ENCODE peak calls at places on chromosomes 12 and 14, in nine cellular contexts. X is fibroblast of mammary gland, I is AG04449, H is uterus, R is tibial artery, D is lower leg skin, T is astrocyte of the spinal cord, B is fibroblast of lung, G is psoas muscle. E is an unnamed sample.

GRCh38 chr12:51395283-51396230 is 4.4 kb upstream of the GALNT6 start:
- DNase-seq in X (no peak), I (no peak), H (no peak), R (no peak), D (peak), T (no peak), B (no peak), G (no peak), E (no peak)

GRCh38 chr12:17062296-17063061 is 456.5 kb upstream of the LMO3 start:
- DNase-seq in X (no peak), I (no peak), H (no peak), R (no peak), D (no peak), T (no peak), B (no peak), G (no peak), E (no peak)

GRCh38 chr12:98439471-98440164 is 75.8 kb upstream of the TMPO start:
- DNase-seq in X (peak), I (no peak), H (no peak), R (no peak), D (no peak), T (peak), B (no peak), G (no peak), E (peak)

GRCh38 chr12:105587237-105587636 is 256.7 kb downstream of the C12orf75 start:
- DNase-seq in X (no peak), I (no peak), H (no peak), R (no peak), D (no peak), T (no peak), B (no peak), G (no peak), E (no peak)

GRCh38 chr14:90903101-90903500 is 86.9 kb upstream of the TTC7B start:
- DNase-seq in X (peak), I (peak), H (peak), R (peak), D (no peak), T (peak), B (peak), G (no peak), E (peak)

GRCh38 chr14:84025258-84026012 is 1504.5 kb upstream of the FLRT2 start:
- DNase-seq in X (no peak), I (no peak), H (no peak), R (no peak), D (no peak), T (no peak), B (no peak), G (peak), E (no peak)

GRCh38 chr12:28626504-28626903 is 436.2 kb downstream of the CCDC91 start:
- DNase-seq in X (no peak), I (no peak), H (no peak), R (no peak), D (no peak), T (no peak), B (no peak), G (no peak), E (no peak)

GRCh38 chr14:65866906-65867305 is 454.4 kb downstream of the FUT8 start:
- DNase-seq in X (peak), I (no peak), H (no peak), R (no peak), D (peak), T (no peak), B (no peak), G (no peak), E (no peak)

GRCh38 chr12:44317651-44318126 is 481.8 kb downstream of the TMEM117 start:
- DNase-seq in X (peak), I (peak), H (no peak), R (no peak), D (no peak), T (peak), B (peak), G (no peak), E (peak)

GRCh38 chr12:132761032-132761910 is at the start of gene ANKLE2:
- DNase-seq in X (peak), I (peak), H (peak), R (peak), D (peak), T (peak), B (peak), G (peak), E (peak)

GRCh38 chr12:49624919-49625577 is 1.7 kb downstream of the PRPF40B start:
- DNase-seq in X (peak), I (no peak), H (no peak), R (no peak), D (peak), T (peak), B (no peak), G (no peak), E (peak)

GRCh38 chr14:40417777-40418401 is 985.7 kb upstream of the FBXO33 start:
- DNase-seq in X (peak), I (no peak), H (no peak), R (no peak), D (no peak), T (no peak), B (no peak), G (no peak), E (no peak)

GRCh38 chr14:37559386-37559785 is 35.7 kb downstream of the FOXA1 start:
- DNase-seq in X (peak), I (no peak), H (no peak), R (no peak), D (no peak), T (peak), B (no peak), G (no peak), E (peak)

GRCh38 chr12:23096321-23096720 is 471.4 kb downstream of the ETNK1 start:
- DNase-seq in X (no peak), I (no peak), H (no peak), R (no peak), D (no peak), T (no peak), B (no peak), G (no peak), E (no peak)

GRCh38 chr12:121288158-121288848 is 8.2 kb downstream of the CAMKK2 start:
- DNase-seq in X (no peak), I (no peak), H (no peak), R (no peak), D (no peak), T (no peak), B (no peak), G (no peak), E (no peak)

GRCh38 chr12:109739747-109740693 is 26.4 kb downstream of the FAM222A start:
- DNase-seq in X (no peak), I (no peak), H (no peak), R (peak), D (peak), T (no peak), B (no peak), G (peak), E (no peak)

GRCh38 chr12:92290881-92291280 is 145.2 kb upstream of the BTG1 start:
- DNase-seq in X (peak), I (no peak), H (no peak), R (no peak), D (no peak), T (peak), B (peak), G (no peak), E (no peak)

GRCh38 chr12:12210983-12211382 is 55.9 kb downstream of the LRP6 start:
- DNase-seq in X (no peak), I (no peak), H (no peak), R (no peak), D (no peak), T (no peak), B (no peak), G (no peak), E (no peak)

GRCh38 chr12:108611884-108612415 is 14.1 kb upstream of the TMEM119 start:
- DNase-seq in X (peak), I (peak), H (no peak), R (no peak), D (no peak), T (peak), B (peak), G (no peak), E (peak)

GRCh38 chr12:68402422-68402821 is 70.3 kb upstream of the MDM1 start:
- DNase-seq in X (no peak), I (no peak), H (no peak), R (no peak), D (no peak), T (no peak), B (no peak), G (no peak), E (no peak)

GRCh38 chr14:83842536-83842935 is 1687.4 kb upstream of the FLRT2 start:
- DNase-seq in X (no peak), I (no peak), H (no peak), R (no peak), D (no peak), T (no peak), B (no peak), G (no peak), E (no peak)

GRCh38 chr12:94558612-94559011 is 91.7 kb downstream of the TMCC3 start:
- DNase-seq in X (no peak), I (no peak), H (no peak), R (no peak), D (peak), T (no peak), B (no peak), G (no peak), E (no peak)

GRCh38 chr14:61524211-61524806 is 171.0 kb upstream of the HIF1A start:
- DNase-seq in X (peak), I (no peak), H (no peak), R (no peak), D (no peak), T (peak), B (peak), G (no peak), E (peak)

GRCh38 chr12:47991106-47991550 is 13.1 kb downstream of the COL2A1 start:
- DNase-seq in X (no peak), I (no peak), H (no peak), R (no peak), D (no peak), T (no peak), B (no peak), G (no peak), E (no peak)

GRCh38 chr12:2166696-2167095 is 113.9 kb downstream of the CACNA1C start:
- DNase-seq in X (no peak), I (no peak), H (no peak), R (no peak), D (no peak), T (no peak), B (no peak), G (no peak), E (no peak)

GRCh38 chr14:30657606-30658163 is 35.6 kb downstream of the SCFD1 start:
- DNase-seq in X (peak), I (no peak), H (no peak), R (no peak), D (no peak), T (peak), B (peak), G (no peak), E (peak)

GRCh38 chr14:25570483-25570882 is 520.5 kb upstream of the STXBP6 start:
- DNase-seq in X (no peak), I (no peak), H (no peak), R (no peak), D (no peak), T (no peak), B (no peak), G (no peak), E (no peak)

GRCh38 chr14:60430276-60430675 is 55.6 kb downstream of the C14orf39 start:
- DNase-seq in X (no peak), I (no peak), H (no peak), R (no peak), D (no peak), T (no peak), B (no peak), G (no peak), E (no peak)

GRCh38 chr14:103739793-103740501 is 24.3 kb downstream of the ZFYVE21 start:
- DNase-seq in X (no peak), I (no peak), H (no peak), R (no peak), D (peak), T (no peak), B (no peak), G (peak), E (no peak)

GRCh38 chr12:121980892-121981272 is 40.8 kb upstream of the BCL7A start:
- DNase-seq in X (no peak), I (no peak), H (no peak), R (no peak), D (no peak), T (no peak), B (no peak), G (no peak), E (no peak)

GRCh38 chr12:68609955-68610434 is 704 bp upstream of the RAP1B start:
- DNase-seq in X (peak), I (no peak), H (peak), R (no peak), D (no peak), T (no peak), B (peak), G (no peak), E (peak)

GRCh38 chr14:91858536-91859275 is 8.6 kb downstream of the TC2N start:
- DNase-seq in X (peak), I (no peak), H (no peak), R (peak), D (no peak), T (peak), B (peak), G (no peak), E (peak)

GRCh38 chr12:81668475-81668874 is 90.7 kb downstream of the PPFIA2 start:
- DNase-seq in X (peak), I (no peak), H (no peak), R (no peak), D (no peak), T (peak), B (peak), G (no peak), E (peak)

GRCh38 chr14:67942311-67942710 is 122.7 kb downstream of the RAD51B start:
- DNase-seq in X (peak), I (no peak), H (no peak), R (no peak), D (no peak), T (no peak), B (peak), G (no peak), E (no peak)

GRCh38 chr14:20690848-20691640 is 2.5 kb downstream of the ANG start:
- DNase-seq in X (peak), I (no peak), H (peak), R (peak), D (no peak), T (peak), B (peak), G (no peak), E (peak)

GRCh38 chr12:40054554-40055226 is 51.2 kb downstream of the SLC2A13 start:
- DNase-seq in X (peak), I (peak), H (peak), R (peak), D (no peak), T (peak), B (peak), G (no peak), E (peak)

GRCh38 chr12:102371177-102371576 is 109.2 kb downstream of the IGF1 start:
- DNase-seq in X (no peak), I (no peak), H (no peak), R (no peak), D (no peak), T (no peak), B (no peak), G (no peak), E (no peak)

GRCh38 chr14:57492859-57493258 is 798 bp downstream of the CCDC198 start:
- DNase-seq in X (peak), I (peak), H (no peak), R (no peak), D (no peak), T (peak), B (peak), G (no peak), E (peak)

DNA sequence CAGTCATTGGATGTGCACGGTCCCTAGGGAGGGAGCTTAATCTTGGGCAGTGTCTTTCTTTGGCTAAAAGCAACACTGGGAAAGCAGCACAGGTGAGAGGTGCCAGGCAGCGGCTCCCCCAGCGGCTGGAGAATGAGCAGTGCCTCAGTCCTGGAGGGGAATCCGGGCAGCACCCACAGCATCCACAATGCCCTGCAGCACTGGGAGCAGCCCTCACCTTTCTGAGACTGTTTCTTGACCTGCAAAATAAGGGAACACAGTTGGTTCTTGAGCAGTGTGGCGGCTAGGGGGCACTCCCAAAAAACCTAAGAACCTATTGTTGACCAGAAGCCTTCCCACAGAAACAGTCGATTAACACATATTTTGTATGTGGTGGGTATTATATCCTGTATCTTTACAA is 75.8 kb downstream of the SINHCAF start:
- DNase-seq in X (no peak), I (no peak), H (no peak), R (no peak), D (no peak), T (no peak), B (no peak), G (no peak), E (no peak)
- H3K4me3 ChIP-seq in X (no peak), I (no peak), H (no peak), R (no peak), D (no peak), T (no peak), B (no peak), G (no peak), E (no peak)

DNA sequence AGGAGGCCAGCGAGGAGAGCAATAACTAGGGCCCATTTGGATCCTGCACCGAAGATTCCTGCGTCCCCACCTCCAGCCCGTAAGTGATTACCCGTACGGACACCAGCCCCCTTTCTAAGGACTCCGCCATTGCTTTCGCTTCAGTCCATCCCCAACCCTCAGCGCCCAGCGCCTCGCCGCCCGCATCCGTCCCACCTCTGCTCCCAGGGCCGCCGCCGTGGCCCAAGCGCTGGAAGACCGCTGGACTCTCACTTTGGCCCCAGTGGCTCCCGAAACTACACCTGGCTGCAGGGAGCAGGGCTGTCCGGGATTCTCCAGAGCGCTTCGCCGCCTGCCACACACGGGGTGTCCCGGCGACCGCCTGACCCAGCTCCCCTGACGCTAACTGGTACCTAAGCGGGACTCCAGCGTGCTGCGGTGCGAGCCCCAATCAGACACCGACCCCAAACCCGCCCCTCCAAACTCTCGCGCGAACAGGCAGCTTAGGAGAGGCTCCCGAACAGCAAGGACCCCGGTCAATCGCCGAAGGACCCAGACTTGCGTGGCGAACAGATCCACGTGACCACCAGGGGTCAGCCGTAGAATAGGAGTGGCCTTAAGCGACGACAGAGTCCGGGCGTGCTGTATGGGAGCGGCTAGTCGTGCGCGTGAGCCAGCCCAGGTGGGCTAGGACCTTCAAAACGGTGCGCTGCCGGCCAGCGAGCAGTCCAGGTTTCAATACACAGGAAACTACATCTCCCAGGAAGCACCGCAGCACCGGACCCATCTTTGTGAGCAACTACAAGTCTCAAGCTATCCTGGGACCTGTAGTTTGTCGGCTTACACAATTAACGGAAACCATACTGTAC is at the start of gene CNPY2:
- DNase-seq in X (peak), I (peak), H (peak), R (peak), D (peak), T (peak), B (peak), G (peak), E (peak)
- TF ChIP-seq CTCF in X (no peak), I (peak), H (peak), R (peak), D (no peak), T (no peak), B (no peak), G (peak), E (no peak)

DNA sequence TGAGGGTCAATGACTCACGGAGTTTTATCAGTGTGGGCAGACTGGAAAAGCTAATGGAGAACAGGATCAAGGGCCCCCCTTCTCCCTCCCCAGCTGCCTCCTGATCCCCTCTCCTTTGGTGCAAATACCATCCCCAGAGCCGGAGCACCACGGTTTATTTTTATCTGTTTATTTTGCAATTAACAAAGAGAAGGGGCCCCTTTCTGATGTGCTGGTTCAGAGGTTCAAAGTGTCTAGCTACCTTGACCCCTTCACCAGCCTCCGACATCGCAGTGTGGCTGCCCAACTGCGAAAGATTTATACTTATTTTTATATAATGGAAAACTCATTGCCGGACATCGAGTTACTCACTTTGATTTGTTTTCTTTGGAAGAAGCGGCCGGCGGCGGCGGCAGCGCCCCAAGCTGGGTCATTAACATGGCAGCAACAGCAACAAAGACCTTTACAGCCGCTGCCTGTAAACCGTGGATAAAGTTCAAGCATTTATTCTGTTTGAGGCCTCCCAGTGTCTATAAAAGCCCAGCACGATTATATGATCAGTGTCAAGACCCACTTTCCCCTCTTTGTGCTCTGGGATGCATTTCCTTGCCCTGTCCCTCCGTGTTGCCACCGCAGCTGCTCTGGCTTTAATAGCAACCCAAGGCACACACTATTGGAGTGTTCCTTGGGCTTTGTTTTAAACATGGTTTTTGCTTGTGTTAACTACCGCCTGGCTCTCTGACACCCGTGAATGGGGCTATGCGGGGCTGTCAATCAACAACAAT is 47.4 kb upstream of the PARP11 start:
- DNase-seq in X (no peak), I (no peak), H (no peak), R (no peak), D (no peak), T (peak), B (peak), G (no peak), E (peak)
- H3K4me3 ChIP-seq in X (no peak), I (no peak), H (no peak), R (no peak), D (no peak), T (no peak), B (no peak), G (no peak), E (no peak)

GRCh38 chr14:89241934-89242670 is 174.9 kb downstream of the FOXN3 start:
- DNase-seq in X (no peak), I (no peak), H (no peak), R (no peak), D (no peak), T (no peak), B (no peak), G (no peak), E (peak)
- TF ChIP-seq CTCF in X (no peak), I (no peak), H (no peak), R (no peak), D (no peak), T (no peak), B (peak), G (no peak), E (peak)

E was measured in choroid plexus epithelial cell.